ENCODE peak calls at places on chromosomes 13 and 19, in five cellular contexts. Y is effector CD4-positive, alpha-beta T cell; P is HS-27A; E is myocyte; Z is esophagus squamous epithelium. R is an unnamed sample.

GRCh38 chr13:75920536-75920935 is 284.4 kb downstream of the LMO7 start:
- DNase-seq in Z (no peak), E (no peak), P (no peak), Y (no peak), R (no peak)

GRCh38 chr13:65926750-65927171 is 1303.4 kb downstream of the PCDH9 start:
- DNase-seq in P (no peak), Z (no peak), E (peak; percentile 13), Y (no peak), R (peak; percentile 5)

GRCh38 chr19:48656840-48657474 is 11.0 kb upstream of the CA11 start:
- DNase-seq in E (peak; percentile 77), P (peak; percentile 78), Y (no peak), Z (no peak), R (no peak)

GRCh38 chr13:46684287-46685001 is 112.5 kb downstream of the ESD start:
- DNase-seq in Z (no peak), Y (no peak), P (no peak), E (peak; percentile 61), R (no peak)

GRCh38 chr13:46632171-46632570 is 79.2 kb downstream of the LRCH1 start:
- DNase-seq in Y (no peak), E (no peak), P (no peak), Z (no peak), R (no peak)

GRCh38 chr19:45922281-45922680 is 7.7 kb upstream of the NANOS2 start:
- DNase-seq in E (no peak), P (no peak), Z (no peak), Y (no peak), R (no peak)

GRCh38 chr13:35475131-35475959 is 1.1 kb downstream of the MAB21L1 start:
- DNase-seq in E (peak; percentile 41), Y (no peak), P (no peak), Z (no peak), R (no peak)

GRCh38 chr13:27339299-27339698 is 68.7 kb downstream of the RASL11A start:
- DNase-seq in E (no peak), Y (peak; percentile 8), Z (no peak), P (no peak), R (no peak)

GRCh38 chr19:45637890-45638667 is 1.1 kb downstream of the EML2 start:
- DNase-seq in P (no peak), Z (no peak), E (peak; percentile 49), Y (no peak), R (peak; percentile 41)